ENCODE peak calls at places on chromosome 17, in ten cellular contexts. One of them, this sample, is unnamed.

GRCh38 chr17:67132366-67132765 is 88.0 kb downstream of the CACNG1 start:
- DNase-seq in cardiac fibroblast: no peak
- DNase-seq in PC-3: no peak
- DNase-seq in Panc1: no peak
- DNase-seq in suprapubic skin: no peak
- DNase-seq in fibroblast of mammary gland: no peak
- DNase-seq in fibroblast of lung: no peak
- DNase-seq in GM12865: no peak
- DNase-seq in lower leg skin: no peak
- DNase-seq in ovary: no peak
- DNase-seq in this sample: no peak

GRCh38 chr17:26782153-26782552 is 511.8 kb upstream of the WSB1 start:
- DNase-seq in cardiac fibroblast: no peak
- DNase-seq in PC-3: no peak
- DNase-seq in Panc1: no peak
- DNase-seq in suprapubic skin: no peak
- DNase-seq in fibroblast of mammary gland: no peak
- DNase-seq in fibroblast of lung: no peak
- DNase-seq in GM12865: no peak
- DNase-seq in lower leg skin: no peak
- DNase-seq in ovary: no peak
- DNase-seq in this sample: no peak

GRCh38 chr17:38616361-38616760 is 10.6 kb upstream of the SRCIN1 start:
- DNase-seq in cardiac fibroblast: no peak
- DNase-seq in PC-3: no peak
- DNase-seq in Panc1: no peak
- DNase-seq in suprapubic skin: no peak
- DNase-seq in fibroblast of mammary gland: no peak
- DNase-seq in fibroblast of lung: no peak
- DNase-seq in GM12865: no peak
- DNase-seq in lower leg skin: no peak
- DNase-seq in ovary: no peak
- DNase-seq in this sample: no peak

GRCh38 chr17:72344613-72345012 is 223.8 kb downstream of the SOX9 start:
- DNase-seq in cardiac fibroblast: no peak
- DNase-seq in PC-3: no peak
- DNase-seq in Panc1: no peak
- DNase-seq in suprapubic skin: no peak
- DNase-seq in fibroblast of mammary gland: no peak
- DNase-seq in fibroblast of lung: no peak
- DNase-seq in GM12865: peak
- DNase-seq in lower leg skin: no peak
- DNase-seq in ovary: no peak
- DNase-seq in this sample: no peak

GRCh38 chr17:77055453-77055852 is 85.3 kb upstream of the SEC14L1 start:
- DNase-seq in cardiac fibroblast: no peak
- DNase-seq in PC-3: no peak
- DNase-seq in Panc1: no peak
- DNase-seq in suprapubic skin: no peak
- DNase-seq in fibroblast of mammary gland: no peak
- DNase-seq in fibroblast of lung: no peak
- DNase-seq in GM12865: no peak
- DNase-seq in lower leg skin: no peak
- DNase-seq in ovary: no peak
- DNase-seq in this sample: no peak

GRCh38 chr17:10156579-10157488 is 41.6 kb downstream of the GAS7 start:
- DNase-seq in cardiac fibroblast: no peak
- DNase-seq in PC-3: no peak
- DNase-seq in Panc1: no peak
- DNase-seq in suprapubic skin: peak
- DNase-seq in fibroblast of mammary gland: no peak
- DNase-seq in fibroblast of lung: no peak
- DNase-seq in GM12865: peak
- DNase-seq in lower leg skin: peak
- DNase-seq in ovary: no peak
- DNase-seq in this sample: no peak

GRCh38 chr17:74433421-74434121 is 1.7 kb downstream of the GPRC5C start:
- DNase-seq in cardiac fibroblast: peak
- DNase-seq in PC-3: peak
- DNase-seq in Panc1: no peak
- DNase-seq in suprapubic skin: no peak
- DNase-seq in fibroblast of mammary gland: peak
- DNase-seq in fibroblast of lung: no peak
- DNase-seq in GM12865: no peak
- DNase-seq in lower leg skin: no peak
- DNase-seq in ovary: peak
- DNase-seq in this sample: no peak

GRCh38 chr17:58617563-58617962 is 74.3 kb downstream of the TEX14 start:
- DNase-seq in cardiac fibroblast: no peak
- DNase-seq in PC-3: no peak
- DNase-seq in Panc1: no peak
- DNase-seq in suprapubic skin: no peak
- DNase-seq in fibroblast of mammary gland: no peak
- DNase-seq in fibroblast of lung: no peak
- DNase-seq in GM12865: peak
- DNase-seq in lower leg skin: no peak
- DNase-seq in ovary: no peak
- DNase-seq in this sample: no peak

GRCh38 chr17:57009737-57010445 is 32.0 kb downstream of the SCPEP1 start:
- DNase-seq in cardiac fibroblast: peak
- DNase-seq in PC-3: peak
- DNase-seq in Panc1: peak
- DNase-seq in suprapubic skin: no peak
- DNase-seq in fibroblast of mammary gland: peak
- DNase-seq in fibroblast of lung: peak
- DNase-seq in GM12865: peak
- DNase-seq in lower leg skin: peak
- DNase-seq in ovary: no peak
- DNase-seq in this sample: peak

GRCh38 chr17:8144401-8145295 is 7.6 kb downstream of the PER1 start:
- DNase-seq in cardiac fibroblast: no peak
- DNase-seq in PC-3: no peak
- DNase-seq in Panc1: no peak
- DNase-seq in suprapubic skin: peak
- DNase-seq in fibroblast of mammary gland: no peak
- DNase-seq in fibroblast of lung: no peak
- DNase-seq in GM12865: no peak
- DNase-seq in lower leg skin: no peak
- DNase-seq in ovary: no peak
- DNase-seq in this sample: no peak

GRCh38 chr17:80826955-80827645 is 164.5 kb upstream of the CHMP6 start:
- DNase-seq in cardiac fibroblast: peak
- DNase-seq in PC-3: peak
- DNase-seq in Panc1: no peak
- DNase-seq in suprapubic skin: peak
- DNase-seq in fibroblast of mammary gland: peak
- DNase-seq in fibroblast of lung: peak
- DNase-seq in GM12865: no peak
- DNase-seq in lower leg skin: peak
- DNase-seq in ovary: peak
- DNase-seq in this sample: no peak

GRCh38 chr17:29292071-29292991 is 1.6 kb downstream of the NUFIP2 start:
- DNase-seq in cardiac fibroblast: peak
- DNase-seq in PC-3: peak
- DNase-seq in Panc1: no peak
- DNase-seq in suprapubic skin: peak
- DNase-seq in fibroblast of mammary gland: peak
- DNase-seq in fibroblast of lung: peak
- DNase-seq in GM12865: peak
- DNase-seq in lower leg skin: peak
- DNase-seq in ovary: peak
- DNase-seq in this sample: no peak

GRCh38 chr17:46978489-46979022 is 497 bp downstream of the RPRML start:
- DNase-seq in cardiac fibroblast: no peak
- DNase-seq in PC-3: peak
- DNase-seq in Panc1: no peak
- DNase-seq in suprapubic skin: no peak
- DNase-seq in fibroblast of mammary gland: no peak
- DNase-seq in fibroblast of lung: no peak
- DNase-seq in GM12865: no peak
- DNase-seq in lower leg skin: no peak
- DNase-seq in ovary: peak
- DNase-seq in this sample: no peak

GRCh38 chr17:63841350-63842172 is 924 bp downstream of the SMARCD2 start:
- DNase-seq in cardiac fibroblast: peak
- DNase-seq in PC-3: peak
- DNase-seq in Panc1: no peak
- DNase-seq in suprapubic skin: peak
- DNase-seq in fibroblast of mammary gland: peak
- DNase-seq in fibroblast of lung: peak
- DNase-seq in GM12865: peak
- DNase-seq in lower leg skin: peak
- DNase-seq in ovary: peak
- DNase-seq in this sample: no peak

GRCh38 chr17:32936894-32937500 is 9.0 kb downstream of the TMEM98 start:
- DNase-seq in cardiac fibroblast: peak
- DNase-seq in PC-3: peak
- DNase-seq in Panc1: peak
- DNase-seq in suprapubic skin: peak
- DNase-seq in fibroblast of mammary gland: peak
- DNase-seq in fibroblast of lung: peak
- DNase-seq in GM12865: peak
- DNase-seq in lower leg skin: peak
- DNase-seq in ovary: peak
- DNase-seq in this sample: no peak

GRCh38 chr17:68515238-68515637 is 3.0 kb downstream of the PRKAR1A start:
- DNase-seq in cardiac fibroblast: peak
- DNase-seq in PC-3: no peak
- DNase-seq in Panc1: no peak
- DNase-seq in suprapubic skin: no peak
- DNase-seq in fibroblast of mammary gland: no peak
- DNase-seq in fibroblast of lung: no peak
- DNase-seq in GM12865: no peak
- DNase-seq in lower leg skin: no peak
- DNase-seq in ovary: no peak
- DNase-seq in this sample: no peak
- TF ChIP-seq CTCF in cardiac fibroblast: no peak
- TF ChIP-seq CTCF in PC-3: no peak
- TF ChIP-seq CTCF in Panc1: no peak
- TF ChIP-seq CTCF in suprapubic skin: no peak
- TF ChIP-seq CTCF in fibroblast of mammary gland: no peak
- TF ChIP-seq CTCF in fibroblast of lung: no peak
- TF ChIP-seq CTCF in GM12865: no peak
- TF ChIP-seq CTCF in lower leg skin: no peak
- TF ChIP-seq CTCF in ovary: no peak
- TF ChIP-seq CTCF in this sample: no peak

GRCh38 chr17:14201087-14201486 is 35.6 kb downstream of the CDRT15 start:
- DNase-seq in cardiac fibroblast: peak
- DNase-seq in PC-3: no peak
- DNase-seq in Panc1: no peak
- DNase-seq in suprapubic skin: no peak
- DNase-seq in fibroblast of mammary gland: peak
- DNase-seq in fibroblast of lung: peak
- DNase-seq in GM12865: no peak
- DNase-seq in lower leg skin: no peak
- DNase-seq in ovary: no peak
- DNase-seq in this sample: no peak
- H3K4me3 ChIP-seq in cardiac fibroblast: no peak
- H3K4me3 ChIP-seq in PC-3: no peak
- H3K4me3 ChIP-seq in Panc1: no peak
- H3K4me3 ChIP-seq in suprapubic skin: no peak
- H3K4me3 ChIP-seq in fibroblast of mammary gland: no peak
- H3K4me3 ChIP-seq in fibroblast of lung: no peak
- H3K4me3 ChIP-seq in GM12865: no peak
- H3K4me3 ChIP-seq in lower leg skin: no peak
- H3K4me3 ChIP-seq in ovary: no peak
- H3K4me3 ChIP-seq in this sample: no peak

GRCh38 chr17:44354582-44355309 is 8.9 kb downstream of the FAM171A2 start:
- DNase-seq in cardiac fibroblast: no peak
- DNase-seq in PC-3: no peak
- DNase-seq in Panc1: no peak
- DNase-seq in suprapubic skin: no peak
- DNase-seq in fibroblast of mammary gland: no peak
- DNase-seq in fibroblast of lung: no peak
- DNase-seq in GM12865: peak
- DNase-seq in lower leg skin: no peak
- DNase-seq in ovary: peak
- DNase-seq in this sample: no peak
- TF ChIP-seq CTCF in cardiac fibroblast: peak
- TF ChIP-seq CTCF in PC-3: no peak
- TF ChIP-seq CTCF in Panc1: peak
- TF ChIP-seq CTCF in suprapubic skin: no peak
- TF ChIP-seq CTCF in fibroblast of mammary gland: no peak
- TF ChIP-seq CTCF in fibroblast of lung: no peak
- TF ChIP-seq CTCF in GM12865: peak
- TF ChIP-seq CTCF in lower leg skin: no peak
- TF ChIP-seq CTCF in ovary: no peak
- TF ChIP-seq CTCF in this sample: peak

GRCh38 chr17:50865868-50866260 is 290 bp downstream of the TOB1 start:
- DNase-seq in cardiac fibroblast: no peak
- DNase-seq in PC-3: no peak
- DNase-seq in Panc1: no peak
- DNase-seq in suprapubic skin: no peak
- DNase-seq in fibroblast of mammary gland: no peak
- DNase-seq in fibroblast of lung: no peak
- DNase-seq in GM12865: no peak
- DNase-seq in lower leg skin: no peak
- DNase-seq in ovary: no peak
- DNase-seq in this sample: no peak

GRCh38 chr17:50864747-50865059 is 1.5 kb downstream of the TOB1 start:
- DNase-seq in cardiac fibroblast: no peak
- DNase-seq in PC-3: no peak
- DNase-seq in Panc1: no peak
- DNase-seq in suprapubic skin: no peak
- DNase-seq in fibroblast of mammary gland: no peak
- DNase-seq in fibroblast of lung: no peak
- DNase-seq in GM12865: no peak
- DNase-seq in lower leg skin: no peak
- DNase-seq in ovary: no peak
- DNase-seq in this sample: no peak

GRCh38 chr17:50865060-50865867 is 890 bp downstream of the TOB1 start:
- DNase-seq in cardiac fibroblast: peak
- DNase-seq in PC-3: peak
- DNase-seq in Panc1: peak
- DNase-seq in suprapubic skin: peak
- DNase-seq in fibroblast of mammary gland: peak
- DNase-seq in fibroblast of lung: peak
- DNase-seq in GM12865: peak
- DNase-seq in lower leg skin: peak
- DNase-seq in ovary: peak
- DNase-seq in this sample: no peak

GRCh38 chr17:50863221-50863843 is 2.8 kb downstream of the TOB1 start:
- DNase-seq in cardiac fibroblast: peak
- DNase-seq in PC-3: peak
- DNase-seq in Panc1: peak
- DNase-seq in suprapubic skin: no peak
- DNase-seq in fibroblast of mammary gland: peak
- DNase-seq in fibroblast of lung: peak
- DNase-seq in GM12865: peak
- DNase-seq in lower leg skin: no peak
- DNase-seq in ovary: no peak
- DNase-seq in this sample: no peak

DNA sequence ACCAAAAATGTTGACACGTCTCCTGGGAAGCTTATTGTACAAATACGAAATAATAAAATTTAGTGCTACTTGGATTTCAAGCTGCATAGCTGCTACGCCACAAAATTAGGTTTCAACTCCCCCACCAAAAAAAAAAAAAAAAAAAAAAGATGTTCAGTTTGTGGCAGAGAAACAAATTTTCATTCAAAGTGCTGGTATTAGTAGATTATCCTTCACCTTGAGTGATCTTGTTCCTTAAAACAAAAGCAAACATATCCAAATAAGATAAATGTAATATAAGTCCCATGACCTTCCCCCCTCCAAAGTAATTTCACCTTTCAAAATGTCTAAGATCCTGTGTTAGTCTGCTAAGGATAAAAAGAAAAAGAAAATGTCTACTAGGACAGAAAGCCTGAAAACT is 2.2 kb downstream of the TOB1 start:
- DNase-seq in cardiac fibroblast: no peak
- DNase-seq in PC-3: no peak
- DNase-seq in Panc1: no peak
- DNase-seq in suprapubic skin: no peak
- DNase-seq in fibroblast of mammary gland: no peak
- DNase-seq in fibroblast of lung: no peak
- DNase-seq in GM12865: no peak
- DNase-seq in lower leg skin: no peak
- DNase-seq in ovary: no peak
- DNase-seq in this sample: no peak
- H3K4me3 ChIP-seq in cardiac fibroblast: peak
- H3K4me3 ChIP-seq in PC-3: peak
- H3K4me3 ChIP-seq in Panc1: peak
- H3K4me3 ChIP-seq in suprapubic skin: peak
- H3K4me3 ChIP-seq in fibroblast of mammary gland: peak
- H3K4me3 ChIP-seq in fibroblast of lung: peak
- H3K4me3 ChIP-seq in GM12865: no peak
- H3K4me3 ChIP-seq in lower leg skin: no peak
- H3K4me3 ChIP-seq in ovary: peak
- H3K4me3 ChIP-seq in this sample: peak